ENCODE peak calls at places on chromosomes 13 and 19, in nine cellular contexts. L is breast epithelium, Q is heart right ventricle, F is body of pancreas, U is AG04450, Z is ascending aorta, J is astrocyte of the spinal cord, P is fibroblast of lung, V is lower leg skin. C is an unnamed sample.
A peak's percentile ranks its signal among the peaks of the same experiment; 100 is the strongest.

GRCh38 chr19:5316138-5316537 is 24.5 kb downstream of the PTPRS start:
- DNase-seq in L (no peak), Q (no peak), F (no peak), U (no peak), Z (no peak), J (no peak), P (no peak), V (no peak), C (no peak)

GRCh38 chr19:1363599-1363998 is 20.1 kb upstream of the NDUFS7 start:
- DNase-seq in L (no peak), Q (no peak), F (no peak), U (no peak), Z (no peak), J (no peak), P (no peak), V (no peak), C (no peak)

GRCh38 chr19:10452726-10453620 is 32.6 kb downstream of the PDE4A start:
- DNase-seq in L (no peak), Q (no peak), F (no peak), U (no peak), Z (no peak), J (no peak), P (no peak), V (no peak), C (no peak)

GRCh38 chr13:76019421-76020044 is 383.4 kb downstream of the LMO7 start:
- DNase-seq in L (no peak), Q (peak; percentile 12), F (no peak), U (no peak), Z (no peak), J (peak; percentile 11), P (no peak), V (no peak), C (no peak)

GRCh38 chr13:27919299-27919933 is 384 bp upstream of the PDX1 start:
- DNase-seq in L (no peak), Q (no peak), F (no peak), U (no peak), Z (no peak), J (peak; percentile 12), P (no peak), V (no peak), C (no peak)

GRCh38 chr19:42693760-42694350 is 46.4 kb downstream of the PSG3 start:
- DNase-seq in L (no peak), Q (no peak), F (peak; percentile 25), U (peak; percentile 2), Z (no peak), J (peak; percentile 36), P (peak; percentile 32), V (no peak), C (no peak)

GRCh38 chr19:28061111-28061510 is 1151.8 kb downstream of the UQCRFS1 start:
- DNase-seq in L (no peak), Q (no peak), F (no peak), U (no peak), Z (no peak), J (no peak), P (no peak), V (no peak), C (no peak)

GRCh38 chr19:46482645-46483044 is 11.3 kb upstream of the PNMA8A start:
- DNase-seq in L (no peak), Q (no peak), F (no peak), U (no peak), Z (no peak), J (no peak), P (peak; percentile 33), V (no peak), C (no peak)

GRCh38 chr19:34645551-34645950 is 31.4 kb downstream of the SCGB2B2 start:
- DNase-seq in L (no peak), Q (no peak), F (no peak), U (no peak), Z (no peak), J (no peak), P (no peak), V (no peak), C (no peak)

GRCh38 chr19:28019371-28019770 is 1193.6 kb downstream of the UQCRFS1 start:
- DNase-seq in L (no peak), Q (no peak), F (no peak), U (no peak), Z (no peak), J (no peak), P (no peak), V (no peak), C (no peak)

GRCh38 chr13:105627270-105627669 is 908.2 kb downstream of the EFNB2 start:
- DNase-seq in L (no peak), Q (no peak), F (no peak), U (no peak), Z (no peak), J (peak; percentile 37), P (peak; percentile 7), V (no peak), C (no peak)

GRCh38 chr13:59750860-59751259 is 412.9 kb downstream of the DIAPH3 start:
- DNase-seq in L (no peak), Q (no peak), F (peak; percentile 15), U (peak; percentile 13), Z (no peak), J (peak; percentile 82), P (peak; percentile 76), V (no peak), C (no peak)

GRCh38 chr19:42412223-42412622 is 15.0 kb downstream of the LIPE start:
- DNase-seq in L (no peak), Q (no peak), F (no peak), U (no peak), Z (no peak), J (no peak), P (no peak), V (no peak), C (no peak)

GRCh38 chr19:48330012-48330681 is 4.8 kb downstream of the EMP3 start:
- DNase-seq in L (peak; percentile 91), Q (peak; percentile 74), F (peak; percentile 86), U (no peak), Z (peak; percentile 71), J (peak; percentile 56), P (no peak), V (peak; percentile 79), C (peak; percentile 93)
- TF ChIP-seq CTCF in L (no peak), Q (no peak), F (peak; percentile 6), U (no peak), Z (no peak), J (no peak), P (no peak), V (no peak), C (no peak)

DNA sequence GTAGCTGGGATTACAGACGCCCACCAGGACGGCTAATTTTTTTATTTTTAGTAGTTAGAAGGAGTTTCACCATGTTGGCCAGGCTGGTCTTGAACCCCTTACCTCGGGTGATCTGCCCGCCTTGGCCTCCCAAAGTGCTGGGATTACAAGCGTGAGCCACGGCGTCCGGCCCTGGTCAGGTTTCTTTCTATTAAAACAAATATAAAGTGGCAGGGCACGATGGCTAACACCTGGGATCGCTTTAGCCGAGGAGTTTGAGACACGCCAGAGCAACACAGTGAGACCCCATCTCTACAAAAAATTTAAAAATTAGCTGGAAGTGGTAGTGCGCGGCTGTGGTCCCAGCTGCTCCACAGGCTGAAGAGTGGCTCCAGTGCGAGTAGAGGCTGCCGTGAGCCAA is 1.5 kb upstream of the MED25 start:
- DNase-seq in L (no peak), Q (no peak), F (no peak), U (no peak), Z (no peak), J (no peak), P (no peak), V (no peak), C (no peak)
- H3K4me3 ChIP-seq in L (peak overlapping the region; percentile 83), Q (no peak overlapping the region), F (no peak overlapping the region), U (no peak overlapping the region), Z (peak overlapping the region; percentile 78), J (no peak overlapping the region), P (no peak overlapping the region), V (no peak overlapping the region), C (peak overlapping the region; percentile 98)

GRCh38 chr19:15453906-15454305 is 4.2 kb upstream of the WIZ start:
- DNase-seq in L (no peak), Q (no peak), F (no peak), U (no peak), Z (no peak), J (no peak), P (no peak), V (no peak), C (no peak)

GRCh38 chr19:15450528-15450890 is 753 bp upstream of the WIZ start:
- DNase-seq in L (no peak), Q (no peak), F (no peak), U (no peak), Z (no peak), J (no peak), P (no peak), V (no peak), C (no peak)

GRCh38 chr19:15454371-15454800 is 4.6 kb upstream of the WIZ start:
- DNase-seq in L (no peak), Q (no peak), F (peak; percentile 40), U (no peak), Z (no peak), J (no peak), P (no peak), V (no peak), C (no peak)

GRCh38 chr19:15452111-15453047 is 2.6 kb upstream of the WIZ start:
- DNase-seq in L (peak; percentile 90), Q (peak; percentile 93), F (peak; percentile 86), U (peak; percentile 8), Z (peak; percentile 90), J (peak; percentile 82), P (peak; percentile 82), V (peak; percentile 80), C (peak; percentile 86)

DNA sequence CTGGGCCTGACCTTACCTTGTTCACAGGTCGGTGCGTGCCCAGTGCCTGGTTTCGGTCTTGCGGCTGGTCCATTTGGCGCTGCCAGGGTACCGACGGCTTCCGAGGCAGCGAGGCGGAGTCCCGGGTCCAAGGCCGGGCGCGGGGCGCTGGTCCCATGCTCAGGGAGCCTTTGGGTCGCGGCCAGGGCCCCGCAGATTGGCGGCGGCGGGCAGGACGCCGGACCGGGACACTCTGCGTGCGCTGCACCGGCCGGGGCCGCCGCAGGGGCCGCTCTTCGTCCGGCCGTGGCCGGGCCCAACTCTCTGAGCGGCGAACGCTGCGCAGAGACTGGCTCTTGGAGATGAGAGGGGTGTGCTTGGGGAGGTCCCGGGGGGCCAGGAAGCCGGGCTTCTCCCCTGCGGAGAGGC is 3.3 kb upstream of the WIZ start:
- DNase-seq in L (no peak), Q (peak; percentile 52), F (peak; percentile 41), U (no peak), Z (no peak), J (no peak), P (no peak), V (no peak), C (no peak)
- TF ChIP-seq CTCF in L (peak; percentile 15), Q (peak; percentile 9), F (peak; percentile 41), U (peak; percentile 30), Z (peak; percentile 33), J (no peak), P (peak; percentile 18), V (no peak), C (peak; percentile 52)

GRCh38 chr19:8148088-8148409 is 1.3 kb downstream of the FBN3 start:
- DNase-seq in L (no peak), Q (no peak), F (no peak), U (no peak), Z (no peak), J (no peak), P (no peak), V (no peak), C (no peak)
- H3K4me3 ChIP-seq in L (no peak overlapping the region), Q (no peak overlapping the region), F (no peak overlapping the region), U (no peak overlapping the region), Z (no peak overlapping the region), J (no peak overlapping the region), P (no peak overlapping the region), V (no peak overlapping the region), C (peak overlapping the region; percentile 43)

GRCh38 chr19:17821190-17821589 is at the start of gene INSL3:
- DNase-seq in L (no peak), Q (no peak), F (no peak), U (no peak), Z (no peak), J (no peak), P (no peak), V (no peak), C (peak; percentile 75)
- TF ChIP-seq CTCF in L (no peak), Q (no peak), F (no peak), U (no peak), Z (no peak), J (no peak), P (no peak), V (no peak), C (no peak)

C was measured in upper lobe of left lung.